ENCODE peak calls at places on chromosomes 12 and 14, in eight cellular contexts. S is BE2C, I is iPS DF 19.7, X is glutamatergic neuron, H is lower leg skin, G is activated T-cell treated with anti-CD3 and anti-CD28 coated beads for 24 hours, K is GDM1, E is coronary artery. O is an unnamed sample.

GRCh38 chr14:22336031-22336430 is 253.0 kb downstream of the DAD1 start:
- DNase-seq in H (no peak), G (no peak), X (no peak), S (no peak), E (no peak), I (no peak), K (no peak), O (no peak)

GRCh38 chr12:752673-753400 is 458 bp downstream of the WNK1 start:
- DNase-seq in E (peak; percentile 81), H (peak; percentile 88), I (no peak), G (no peak), X (peak; percentile 77), K (no peak), S (peak; percentile 72), O (peak; percentile 77)

GRCh38 chr14:69014829-69015259 is 35.7 kb upstream of the ACTN1 start:
- DNase-seq in K (no peak), H (no peak), X (no peak), I (no peak), E (no peak), S (no peak), G (no peak), O (no peak)

GRCh38 chr14:81435578-81436295 is 35.6 kb upstream of the STON2 start:
- DNase-seq in H (peak; percentile 89), K (peak; percentile 21), G (no peak), I (no peak), E (no peak), S (peak; percentile 61), X (peak; percentile 57), O (peak; percentile 47)

GRCh38 chr12:131897276-131897675 is 2.9 kb downstream of the ULK1 start:
- DNase-seq in K (no peak), E (no peak), X (no peak), H (peak; percentile 85), G (no peak), I (no peak), S (peak; percentile 11), O (no peak)

GRCh38 chr14:89842852-89843251 is 111.7 kb downstream of the EFCAB11 start:
- DNase-seq in I (no peak), S (no peak), K (no peak), G (no peak), X (no peak), E (no peak), H (no peak), O (no peak)

GRCh38 chr12:48980389-48980952 is 2.3 kb downstream of the WNT1 start:
- DNase-seq in X (no peak), E (no peak), K (no peak), S (peak; percentile 31), H (no peak), G (no peak), I (no peak), O (no peak)

GRCh38 chr12:24929953-24930352 is 18.9 kb downstream of the BCAT1 start:
- DNase-seq in K (no peak), I (no peak), E (no peak), G (no peak), S (no peak), X (no peak), H (no peak), O (no peak)

GRCh38 chr12:57066245-57066644 is 12.3 kb downstream of the NEMP1 start:
- DNase-seq in G (no peak), X (no peak), S (no peak), I (no peak), K (no peak), E (no peak), H (no peak), O (no peak)